ENCODE peak calls at places on chromosomes 12 and 14, in six cellular contexts. I is CMK; P is mammary epithelial cell; M is GM10248; E is stimulated activated CD4-positive, alpha-beta T cell treated with anti-CD3 and anti-CD28 coated beads, Interleukin-15, amount 100 ng/mL, for 1 hour; R is iPS-NIHi11. U is an unnamed sample.

GRCh38 chr14:89827260-89827659 is 127.3 kb downstream of the EFCAB11 start:
- DNase-seq in I (peak), P (no peak), M (no peak), E (no peak), R (no peak), U (no peak)

GRCh38 chr12:121916719-121917118 is 1.7 kb upstream of the CFAP251 start:
- DNase-seq in I (no peak), P (no peak), M (no peak), E (no peak), R (no peak), U (no peak)

GRCh38 chr12:11849752-11850504 is 200.5 kb downstream of the ETV6 start:
- DNase-seq in I (no peak), P (no peak), M (no peak), E (no peak), R (no peak), U (no peak)

GRCh38 chr14:63478437-63478852 is 64.7 kb downstream of the PPP2R5E start:
- DNase-seq in I (no peak), P (no peak), M (peak), E (no peak), R (no peak), U (no peak)

GRCh38 chr12:121465921-121466799 is 66.2 kb downstream of the RNF34 start:
- DNase-seq in I (no peak), P (peak), M (peak), E (peak), R (no peak), U (peak)

GRCh38 chr12:22527999-22528398 is 16.3 kb downstream of the C2CD5 start:
- DNase-seq in I (no peak), P (no peak), M (no peak), E (no peak), R (no peak), U (no peak)

GRCh38 chr12:8065991-8066594 is at the start of gene C3AR1:
- DNase-seq in I (no peak), P (peak), M (peak), E (no peak), R (no peak), U (peak)

GRCh38 chr12:94070520-94070919 is 77.9 kb upstream of the PLXNC1 start:
- DNase-seq in I (no peak), P (no peak), M (no peak), E (no peak), R (no peak), U (no peak)

GRCh38 chr12:13205809-13206559 is 9.5 kb downstream of the EMP1 start:
- DNase-seq in I (no peak), P (peak), M (no peak), E (no peak), R (no peak), U (no peak)

GRCh38 chr12:40188558-40189320 is 36.1 kb upstream of the LRRK2 start:
- DNase-seq in I (no peak), P (no peak), M (no peak), E (no peak), R (no peak), U (no peak)

GRCh38 chr12:77847665-77848431 is 17.2 kb downstream of the NAV3 start:
- DNase-seq in I (no peak), P (peak), M (no peak), E (no peak), R (no peak), U (no peak)

GRCh38 chr12:123983822-123984485 is 10.9 kb downstream of the ZNF664 start:
- DNase-seq in I (no peak), P (peak), M (peak), E (no peak), R (peak), U (peak)

GRCh38 chr14:50658203-50658602 is 9.9 kb downstream of the SAV1 start:
- DNase-seq in I (no peak), P (no peak), M (no peak), E (no peak), R (peak), U (no peak)

U was measured in naive thymus-derived CD8-positive, alpha-beta T cell.